ENCODE peak calls at places on chromosome 1, in eight cellular contexts. J, L, S, G, A, N, B and K are unnamed samples.

GRCh38 chr1:1680912-1681273 is 11.7 kb downstream of the SLC35E2B start:
- DNase-seq in J (no peak), L (peak), S (no peak), G (no peak), A (no peak), N (no peak), B (no peak), K (no peak)

GRCh38 chr1:204493145-204493881 is 1.3 kb downstream of the PIK3C2B start:
- DNase-seq in J (peak), L (no peak), S (no peak), G (peak), A (no peak), N (no peak), B (peak), K (no peak)

GRCh38 chr1:15214507-15214906 is 32.5 kb upstream of the FHAD1 start:
- DNase-seq in J (peak), L (no peak), S (no peak), G (no peak), A (no peak), N (no peak), B (no peak), K (no peak)

GRCh38 chr1:208235983-208236761 is 8.0 kb downstream of the PLXNA2 start:
- DNase-seq in J (peak), L (peak), S (no peak), G (no peak), A (no peak), N (no peak), B (peak), K (no peak)

GRCh38 chr1:95278173-95278988 is 44.4 kb downstream of the RWDD3 start:
- DNase-seq in J (no peak), L (no peak), S (no peak), G (no peak), A (no peak), N (no peak), B (no peak), K (no peak)

GRCh38 chr1:214429951-214430742 is 121.3 kb downstream of the PTPN14 start:
- DNase-seq in J (peak), L (no peak), S (no peak), G (no peak), A (no peak), N (no peak), B (no peak), K (no peak)

GRCh38 chr1:160575112-160575664 is 4.1 kb downstream of the CD84 start:
- DNase-seq in J (no peak), L (peak), S (no peak), G (no peak), A (no peak), N (no peak), B (no peak), K (no peak)

GRCh38 chr1:204846546-204846945 is 24.1 kb upstream of the NFASC start:
- DNase-seq in J (no peak), L (no peak), S (no peak), G (no peak), A (no peak), N (no peak), B (no peak), K (no peak)

GRCh38 chr1:241934843-241935242 is 22.7 kb upstream of the BECN2 start:
- DNase-seq in J (no peak), L (no peak), S (no peak), G (no peak), A (no peak), N (no peak), B (no peak), K (no peak)

GRCh38 chr1:100539836-100540536 is 2.0 kb downstream of the GPR88 start:
- DNase-seq in J (peak), L (peak), S (no peak), G (no peak), A (peak), N (no peak), B (no peak), K (no peak)

GRCh38 chr1:27967106-27967883 is 7.5 kb downstream of the XKR8 start:
- DNase-seq in J (no peak), L (no peak), S (no peak), G (no peak), A (no peak), N (no peak), B (no peak), K (no peak)

GRCh38 chr1:64965239-64966157 is 851 bp downstream of the JAK1 start:
- DNase-seq in J (peak), L (peak), S (peak), G (peak), A (peak), N (no peak), B (peak), K (peak)

GRCh38 chr1:26418865-26419349 is 8.3 kb downstream of the LIN28A start:
- DNase-seq in J (peak), L (no peak), S (no peak), G (no peak), A (no peak), N (no peak), B (no peak), K (no peak)

GRCh38 chr1:182806015-182806678 is 16.6 kb downstream of the NPL start:
- DNase-seq in J (no peak), L (no peak), S (no peak), G (no peak), A (no peak), N (peak), B (no peak), K (no peak)

GRCh38 chr1:224539971-224540370 is 76.1 kb upstream of the CNIH3 start:
- DNase-seq in J (no peak), L (no peak), S (no peak), G (no peak), A (no peak), N (no peak), B (no peak), K (no peak)

GRCh38 chr1:159934136-159935039 is 9.1 kb upstream of the TAGLN2 start:
- DNase-seq in J (no peak), L (no peak), S (no peak), G (no peak), A (no peak), N (no peak), B (no peak), K (no peak)

GRCh38 chr1:222777977-222778376 is 36.9 kb upstream of the DISP1 start:
- DNase-seq in J (peak), L (no peak), S (no peak), G (no peak), A (no peak), N (peak), B (no peak), K (no peak)

GRCh38 chr1:15201849-15202551 is 45.0 kb upstream of the FHAD1 start:
- DNase-seq in J (no peak), L (no peak), S (no peak), G (no peak), A (no peak), N (no peak), B (no peak), K (no peak)

GRCh38 chr1:180889325-180889724 is 23.4 kb upstream of the KIAA1614 start:
- DNase-seq in J (no peak), L (no peak), S (no peak), G (no peak), A (no peak), N (no peak), B (no peak), K (no peak)

GRCh38 chr1:205456868-205457724 is 1.3 kb upstream of the BLACAT1 start:
- DNase-seq in J (no peak), L (no peak), S (no peak), G (no peak), A (peak), N (peak), B (no peak), K (no peak)

GRCh38 chr1:905811-906531 is 17.8 kb upstream of the SAMD11 start:
- DNase-seq in J (no peak), L (no peak), S (peak), G (no peak), A (peak), N (no peak), B (peak), K (no peak)

GRCh38 chr1:201320168-201320842 is 37.0 kb downstream of the PKP1 start:
- DNase-seq in J (no peak), L (no peak), S (no peak), G (no peak), A (no peak), N (no peak), B (peak), K (no peak)

GRCh38 chr1:21254335-21254951 is 35.8 kb downstream of the ECE1 start:
- DNase-seq in J (no peak), L (no peak), S (no peak), G (no peak), A (no peak), N (no peak), B (no peak), K (no peak)

GRCh38 chr1:225427249-225428065 is at the start of gene LBR:
- DNase-seq in J (peak), L (peak), S (peak), G (no peak), A (peak), N (no peak), B (peak), K (peak)

GRCh38 chr1:169018751-169019150 is 87.7 kb upstream of the ATP1B1 start:
- DNase-seq in J (no peak), L (no peak), S (no peak), G (no peak), A (no peak), N (no peak), B (no peak), K (no peak)

GRCh38 chr1:201748331-201748730 is 80.6 kb upstream of the IPO9 start:
- DNase-seq in J (peak), L (no peak), S (no peak), G (no peak), A (no peak), N (no peak), B (peak), K (no peak)